ENCODE peak calls at places on chromosomes 16 and 17, in seven cellular contexts. C is astrocyte of the spinal cord, F is OCI-LY7, P is left colon, G is dorsolateral prefrontal cortex, W is thoracic aorta, M is nucleus accumbens. N is an unnamed sample.

GRCh38 chr16:66750279-66751134 is 902 bp downstream of the DYNC1LI2 start:
- DNase-seq in C (no peak), F (peak; percentile 16), P (no peak), G (no peak), W (no peak), M (no peak), N (peak; percentile 11)

GRCh38 chr17:44279586-44280344 is 11.8 kb upstream of the SLC4A1 start:
- DNase-seq in C (peak; percentile 87), F (peak; percentile 12), P (peak; percentile 75), G (peak; percentile 24), W (peak; percentile 12), M (no peak), N (peak; percentile 93)

GRCh38 chr17:35116845-35117244 is 2.8 kb downstream of the RAD51D start:
- DNase-seq in C (peak; percentile 7), F (no peak), P (no peak), G (no peak), W (no peak), M (no peak), N (no peak)

GRCh38 chr17:81635973-81636504 is 873 bp downstream of the NPLOC4 start:
- DNase-seq in C (no peak), F (peak; percentile 20), P (no peak), G (no peak), W (no peak), M (no peak), N (peak; percentile 70)

GRCh38 chr17:35973333-35974260 is 7.7 kb downstream of the CCL16 start:
- DNase-seq in C (peak; percentile 9), F (no peak), P (no peak), G (no peak), W (no peak), M (no peak), N (peak; percentile 52)

GRCh38 chr16:53504161-53504663 is 1.2 kb upstream of the AKTIP start:
- DNase-seq in C (peak; percentile 46), F (peak; percentile 47), P (peak; percentile 66), G (peak; percentile 22), W (peak; percentile 47), M (no peak), N (peak; percentile 70)

GRCh38 chr17:67281053-67281452 is 36.1 kb upstream of the HELZ start:
- DNase-seq in C (no peak), F (no peak), P (no peak), G (no peak), W (no peak), M (no peak), N (no peak)

GRCh38 chr16:68113059-68113757 is 28.0 kb downstream of the NFATC3 start:
- DNase-seq in C (no peak), F (no peak), P (no peak), G (no peak), W (no peak), M (no peak), N (no peak)

GRCh38 chr16:81405702-81406113 is 38.9 kb upstream of the CMIP start:
- DNase-seq in C (peak; percentile 93), F (no peak), P (no peak), G (no peak), W (no peak), M (no peak), N (peak; percentile 94)

GRCh38 chr17:64393000-64393402 is 2.3 kb upstream of the PECAM1 start:
- DNase-seq in C (no peak), F (no peak), P (no peak), G (no peak), W (no peak), M (no peak), N (no peak)

GRCh38 chr16:75116081-75116910 is at the start of gene LDHD:
- DNase-seq in C (peak; percentile 56), F (no peak), P (peak; percentile 88), G (peak; percentile 94), W (peak; percentile 59), M (peak; percentile 87), N (peak; percentile 72)

GRCh38 chr17:33968350-33969044 is 286.6 kb upstream of the CCL2 start:
- DNase-seq in C (no peak), F (peak; percentile 21), P (no peak), G (no peak), W (no peak), M (no peak), N (no peak)

GRCh38 chr16:61909074-61909473 is 127.2 kb downstream of the CDH8 start:
- DNase-seq in C (peak; percentile 37), F (no peak), P (no peak), G (no peak), W (no peak), M (no peak), N (no peak)

GRCh38 chr17:82400830-82401229 is 17.3 kb upstream of the HEXD start:
- DNase-seq in C (no peak), F (peak; percentile 49), P (peak; percentile 56), G (no peak), W (no peak), M (no peak), N (no peak)

GRCh38 chr17:34177642-34178041 is 77.4 kb upstream of the CCL2 start:
- DNase-seq in C (peak; percentile 33), F (no peak), P (no peak), G (no peak), W (no peak), M (no peak), N (peak; percentile 80)

GRCh38 chr17:4893721-4894560 is 5.4 kb upstream of the C17orf107 start:
- DNase-seq in C (no peak), F (no peak), P (no peak), G (no peak), W (no peak), M (no peak), N (no peak)

GRCh38 chr16:80743772-80744171 is 60.6 kb downstream of the CDYL2 start:
- DNase-seq in C (peak; percentile 17), F (no peak), P (no peak), G (no peak), W (no peak), M (no peak), N (no peak)